ENCODE peak calls at places on chromosomes 1 and 21, in five cellular contexts. N, W, H, Z and X are unnamed samples. For H3K27me3, the result is how much of the 10 kb centered on the place peaks cover.

GRCh38 chr1:84278905-84279304 is 22.6 kb upstream of the SAMD13 start:
- DNase-seq in N (peak), W (no peak), H (no peak), Z (no peak), X (no peak)

GRCh38 chr1:155324041-155324716 is 3.5 kb downstream of the RUSC1 start:
- DNase-seq in N (peak), W (peak), H (peak), Z (peak), X (peak)

GRCh38 chr1:6906783-6907182 is 121.5 kb downstream of the CAMTA1 start:
- DNase-seq in N (no peak), W (no peak), H (no peak), Z (no peak), X (no peak)

GRCh38 chr1:65470766-65471165 is 50.3 kb downstream of the LEPR start:
- DNase-seq in N (no peak), W (peak), H (no peak), Z (no peak), X (no peak)

GRCh38 chr1:48776400-48777218 is at the start of gene BEND5:
- DNase-seq in N (peak), W (peak), H (peak), Z (peak), X (peak)

GRCh38 chr1:59976194-59977074 is 49.9 kb upstream of the CYP2J2 start:
- DNase-seq in N (peak), W (peak), H (peak), Z (peak), X (peak)

GRCh38 chr1:10613340-10613739 is 138.6 kb downstream of the PEX14 start:
- DNase-seq in N (no peak), W (no peak), H (no peak), Z (no peak), X (no peak)

GRCh38 chr1:117610036-117610435 is 4.2 kb downstream of the TENT5C start:
- DNase-seq in N (no peak), W (no peak), H (no peak), Z (no peak), X (no peak)

GRCh38 chr1:180246579-180246978 is 16.5 kb downstream of the LHX4 start:
- DNase-seq in N (no peak), W (no peak), H (no peak), Z (no peak), X (no peak)

GRCh38 chr1:45820797-45821196 is 17.4 kb downstream of the MAST2 start:
- DNase-seq in N (no peak), W (peak), H (no peak), Z (no peak), X (no peak)

GRCh38 chr1:117093870-117094621 is 27.5 kb downstream of the TRIM45 start:
- DNase-seq in N (peak), W (peak), H (no peak), Z (no peak), X (no peak)

GRCh38 chr1:20057886-20058420 is 12.0 kb upstream of the PLA2G5 start:
- DNase-seq in N (no peak), W (no peak), H (no peak), Z (no peak), X (no peak)

GRCh38 chr21:42465008-42465878 is 30.8 kb downstream of the RSPH1 start:
- DNase-seq in N (no peak), W (no peak), H (no peak), Z (peak), X (peak)

GRCh38 chr1:160284220-160284781 is 632 bp downstream of the PEX19 start:
- DNase-seq in N (peak), W (peak), H (no peak), Z (peak), X (no peak)

GRCh38 chr1:182460550-182460951 is 10.6 kb downstream of the RGSL1 start:
- DNase-seq in N (peak), W (peak), H (no peak), Z (no peak), X (no peak)

GRCh38 chr1:61448934-61449368 is 276.0 kb downstream of the TM2D1 start:
- DNase-seq in N (no peak), W (peak), H (peak), Z (no peak), X (no peak)

GRCh38 chr1:66537718-66538117 is 3.8 kb downstream of the SGIP1 start:
- DNase-seq in N (no peak), W (no peak), H (no peak), Z (no peak), X (no peak)

GRCh38 chr1:75732703-75733102 is 8.2 kb downstream of the ACADM start:
- DNase-seq in N (no peak), W (peak), H (no peak), Z (no peak), X (no peak)

GRCh38 chr1:229029644-229030235 is 241.2 kb upstream of the RAB4A start:
- DNase-seq in N (no peak), W (peak), H (no peak), Z (no peak), X (no peak)

GRCh38 chr1:151435174-151435573 is 24.1 kb downstream of the POGZ start:
- DNase-seq in N (peak), W (peak), H (no peak), Z (no peak), X (no peak)

GRCh38 chr1:246005067-246005466 is 502.0 kb downstream of the SMYD3 start:
- DNase-seq in N (peak), W (peak), H (no peak), Z (no peak), X (no peak)
- H3K27me3 ChIP-seq in N (under half), W (under half), H (under half), Z (under half), X (under half)

GRCh38 chr1:200738348-200738732 is 353 bp upstream of the CAMSAP2 start:
- DNase-seq in N (no peak), W (no peak), H (no peak), Z (no peak), X (no peak)
- H3K27ac ChIP-seq in N (peak), W (peak), H (peak), Z (peak), X (no peak)

GRCh38 chr1:38046333-38046883 is at the start of gene POU3F1:
- DNase-seq in N (no peak), W (no peak), H (no peak), Z (no peak), X (no peak)
- H3K27me3 ChIP-seq in N (half or more), W (under half), H (half or more), Z (under half), X (under half)

DNA sequence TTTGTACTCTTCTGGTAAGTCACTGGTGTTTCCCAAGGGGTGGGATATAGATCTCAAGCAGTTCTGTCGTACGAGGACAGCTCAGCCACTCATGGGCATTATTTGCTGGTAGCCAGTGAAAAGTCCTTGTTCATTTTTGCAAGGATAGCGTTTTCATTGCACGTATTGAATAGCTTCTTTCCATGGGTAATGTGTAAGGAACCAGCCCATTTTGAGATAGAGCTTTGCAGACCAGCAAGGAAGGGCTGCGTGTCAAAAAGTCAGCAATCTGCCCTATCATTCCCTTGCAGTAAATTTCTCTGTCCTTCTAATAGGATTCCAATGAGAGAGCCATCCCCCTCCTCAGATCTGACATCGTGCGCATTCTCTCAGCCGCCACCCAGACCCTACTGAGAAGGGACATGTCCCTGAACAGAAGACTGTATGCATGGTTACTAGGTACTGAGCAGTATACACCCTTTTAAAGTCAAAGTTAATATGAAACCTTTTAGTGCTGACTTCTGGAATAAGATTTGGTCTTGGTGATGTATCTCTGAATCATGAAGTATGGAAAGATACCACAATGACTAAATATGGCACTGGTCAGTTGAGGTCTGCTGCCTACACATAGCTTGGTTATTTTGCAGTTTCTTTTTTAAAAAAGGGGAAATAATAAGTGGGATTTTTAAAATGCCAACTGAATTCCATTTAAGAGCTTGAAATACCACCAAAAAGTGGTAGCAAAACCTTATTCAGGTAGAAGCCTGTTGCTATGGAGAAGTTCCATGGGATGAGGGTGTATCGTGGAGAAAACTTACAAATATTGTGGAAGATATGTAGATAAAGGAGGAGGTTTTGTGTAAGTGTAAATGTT is 55.3 kb downstream of the DOP1B start:
- DNase-seq in N (peak), W (peak), H (no peak), Z (no peak), X (no peak)
- H3K27ac ChIP-seq in N (peak), W (peak), H (no peak), Z (no peak), X (no peak)

GRCh38 chr1:26079178-26079563 is 11.7 kb upstream of the TRIM63 start:
- DNase-seq in N (no peak), W (no peak), H (no peak), Z (no peak), X (no peak)

GRCh38 chr1:26079960-26080814 is 12.8 kb upstream of the TRIM63 start:
- DNase-seq in N (no peak), W (no peak), H (no peak), Z (no peak), X (no peak)

GRCh38 chr1:26081267-26082019 is 14.0 kb upstream of the TRIM63 start:
- DNase-seq in N (no peak), W (no peak), H (peak), Z (no peak), X (no peak)

GRCh38 chr1:26077524-26077923 is 10.1 kb upstream of the TRIM63 start:
- DNase-seq in N (no peak), W (no peak), H (no peak), Z (no peak), X (no peak)

GRCh38 chr1:26078286-26079177 is 11.1 kb upstream of the TRIM63 start:
- DNase-seq in N (no peak), W (no peak), H (no peak), Z (no peak), X (no peak)
- H3K27me3 ChIP-seq in N (under half), W (under half), H (under half), Z (under half), X (under half)

DNA sequence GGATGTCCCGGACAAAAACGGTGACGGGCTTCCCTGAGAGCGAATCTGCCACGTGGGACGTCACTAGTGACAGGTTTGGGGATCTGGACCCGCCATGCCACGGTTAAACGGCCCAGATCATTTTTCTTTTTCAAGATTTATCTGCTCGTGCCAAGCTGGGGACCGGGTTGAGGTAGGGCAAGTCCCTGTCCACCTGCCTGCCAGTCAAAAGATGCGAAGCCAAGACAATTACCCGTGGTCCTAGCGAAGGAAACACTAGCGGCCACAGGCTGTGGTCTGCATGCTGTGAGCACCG is 904 bp upstream of the BATF3 start:
- DNase-seq in N (no peak), W (peak), H (no peak), Z (no peak), X (peak)
- H3K27ac ChIP-seq in N (no peak), W (no peak), H (peak), Z (peak), X (no peak)

GRCh38 chr1:114196992-114197907 is 43.6 kb upstream of the SYT6 start:
- DNase-seq in N (no peak), W (no peak), H (no peak), Z (no peak), X (no peak)
- H3K27me3 ChIP-seq in N (under half), W (half or more), H (half or more), Z (under half), X (under half)

DNA sequence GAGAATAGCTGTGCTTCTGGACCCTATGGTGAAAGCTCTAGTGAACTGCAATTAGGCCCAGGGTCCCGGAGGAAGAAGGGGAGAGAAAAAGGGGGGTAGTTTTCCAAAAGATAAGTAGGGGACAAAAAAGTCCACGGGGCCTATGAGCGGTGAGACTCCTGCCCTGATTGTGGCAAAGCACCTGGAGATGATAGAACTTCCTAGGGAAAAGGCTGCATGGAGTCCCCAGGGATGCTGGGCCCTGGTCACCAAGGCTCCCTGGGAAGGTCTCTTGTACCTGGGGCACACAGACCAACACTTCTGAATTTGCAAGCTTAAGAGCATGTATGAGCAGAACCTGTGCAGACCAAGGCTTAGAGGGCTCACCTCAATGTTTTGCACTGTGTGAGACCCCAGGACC is 5.4 kb upstream of the SHISA4 start:
- DNase-seq in N (no peak), W (no peak), H (no peak), Z (no peak), X (no peak)
- H3K27ac ChIP-seq in N (no peak), W (peak), H (peak), Z (no peak), X (no peak)

GRCh38 chr1:230424440-230425251 is 1.5 kb downstream of the PGBD5 start:
- DNase-seq in N (no peak), W (peak), H (no peak), Z (no peak), X (peak)
- H3K27me3 ChIP-seq in N (under half), W (under half), H (half or more), Z (under half), X (under half)